ENCODE peak calls at places on chromosomes 13 and 19, in eight cellular contexts. T is iPS DF 19.7, D is fibroblast of lung, W is PC-9, A is G401, N is NCI-H187 treated with DMSO at 0.1 percent for 48 hours, G is ascending aorta, K is brain microvascular endothelial cell. M is an unnamed sample.

GRCh38 chr19:33039815-33040214 is 24.9 kb downstream of the RHPN2 start:
- DNase-seq in W (no peak), D (no peak), A (no peak), N (no peak), G (no peak), T (no peak), K (no peak), M (no peak)

GRCh38 chr19:13770013-13770635 is 4.1 kb upstream of the C19orf53 start:
- DNase-seq in N (no peak), K (no peak), G (no peak), A (no peak), D (no peak), W (no peak), T (no peak), M (no peak)

GRCh38 chr19:13797870-13798269 is 2.6 kb downstream of the ZSWIM4 start:
- DNase-seq in G (no peak), W (peak), T (no peak), A (no peak), K (peak), D (peak), N (no peak), M (no peak)

GRCh38 chr19:2391118-2391725 is 31.2 kb downstream of the TMPRSS9 start:
- DNase-seq in A (peak), G (no peak), N (peak), D (peak), W (no peak), T (no peak), K (peak), M (peak)

GRCh38 chr13:48783181-48783630 is 129.5 kb downstream of the CYSLTR2 start:
- DNase-seq in W (peak), T (no peak), G (peak), D (peak), N (no peak), A (no peak), K (peak), M (no peak)

GRCh38 chr13:113926301-113926761 is 47.5 kb downstream of the C13orf46 start:
- DNase-seq in A (no peak), K (no peak), N (no peak), W (no peak), D (peak), T (no peak), G (no peak), M (no peak)

GRCh38 chr13:48142437-48142836 is 47.5 kb upstream of the MED4 start:
- DNase-seq in W (no peak), G (no peak), T (no peak), A (no peak), N (no peak), D (no peak), K (no peak), M (no peak)

GRCh38 chr19:54561840-54562239 is 11.8 kb upstream of the LILRA2 start:
- DNase-seq in T (no peak), A (no peak), K (no peak), N (no peak), D (no peak), W (no peak), G (no peak), M (no peak)

GRCh38 chr13:44812818-44813217 is 176.5 kb downstream of the NUFIP1 start:
- DNase-seq in W (no peak), D (peak), N (no peak), K (no peak), T (no peak), A (no peak), G (no peak), M (no peak)

GRCh38 chr13:48492123-48493075 is 40.5 kb downstream of the RCBTB2 start:
- DNase-seq in K (peak), A (peak), W (no peak), D (peak), N (no peak), G (peak), T (no peak), M (no peak)

GRCh38 chr13:105262579-105262978 is 1272.9 kb downstream of the EFNB2 start:
- DNase-seq in T (no peak), K (no peak), G (no peak), W (no peak), A (no peak), D (no peak), N (no peak), M (no peak)

GRCh38 chr13:67554296-67554695 is 324.2 kb upstream of the PCDH9 start:
- DNase-seq in K (no peak), A (no peak), D (peak), W (no peak), T (no peak), N (no peak), G (no peak), M (no peak)

GRCh38 chr19:53518716-53519115 is 19.2 kb upstream of the ZNF331 start:
- DNase-seq in T (no peak), G (no peak), W (no peak), A (no peak), D (no peak), N (no peak), K (no peak), M (no peak)

GRCh38 chr19:55419624-55420236 is 12.1 kb upstream of the UBE2S start:
- DNase-seq in G (no peak), A (no peak), W (no peak), T (no peak), D (no peak), K (no peak), N (no peak), M (no peak)

GRCh38 chr13:100887729-100888151 is 213.1 kb upstream of the TMTC4 start:
- DNase-seq in K (peak), W (no peak), G (no peak), A (no peak), N (no peak), T (no peak), D (peak), M (no peak)

GRCh38 chr13:43511260-43511970 is 275.4 kb downstream of the ENOX1 start:
- DNase-seq in G (no peak), N (no peak), D (no peak), W (no peak), A (no peak), K (no peak), T (no peak), M (no peak)

GRCh38 chr13:20035130-20035529 is 76.6 kb downstream of the ZMYM2 start:
- DNase-seq in N (no peak), A (no peak), K (no peak), D (peak), T (no peak), G (no peak), W (no peak), M (no peak)

GRCh38 chr13:73939071-73939380 is 195.2 kb downstream of the KLF12 start:
- DNase-seq in N (no peak), K (no peak), D (no peak), G (no peak), A (no peak), T (no peak), W (no peak), M (no peak)

GRCh38 chr13:91401916-91402315 is 3.5 kb downstream of the GPC5 start:
- DNase-seq in A (no peak), G (no peak), K (no peak), N (no peak), W (no peak), D (no peak), T (no peak), M (no peak)

GRCh38 chr19:9498183-9498902 is at the start of gene ZNF560:
- DNase-seq in K (peak), W (peak), N (no peak), D (peak), A (no peak), G (no peak), T (no peak), M (peak)

GRCh38 chr13:112616586-112617381 is 28.8 kb upstream of the TUBGCP3 start:
- DNase-seq in A (peak), D (peak), T (no peak), N (no peak), W (no peak), G (no peak), K (peak), M (no peak)

GRCh38 chr19:18418725-18419194 is 438 bp upstream of the SSBP4 start:
- DNase-seq in W (no peak), N (no peak), T (no peak), G (no peak), A (no peak), K (no peak), D (no peak), M (no peak)

GRCh38 chr19:22595918-22596341 is 38.2 kb upstream of the ZNF492 start:
- DNase-seq in D (no peak), G (peak), W (no peak), K (no peak), A (no peak), N (no peak), T (no peak), M (no peak)

GRCh38 chr13:37923236-37923635 is 53.7 kb upstream of the TRPC4 start:
- DNase-seq in G (no peak), K (no peak), D (no peak), N (no peak), A (no peak), T (no peak), W (no peak), M (no peak)

GRCh38 chr19:49474545-49474930 is 523 bp downstream of the FLT3LG start:
- DNase-seq in A (no peak), G (no peak), T (no peak), N (no peak), D (no peak), W (no peak), K (no peak), M (no peak)